ENCODE peak calls at places on chromosomes 12 and 14, in eight cellular contexts. One of them, this sample, is unnamed.

GRCh38 chr12:75632452-75632851 is 121.0 kb upstream of the KRR1 start:
- DNase-seq in NCI-H1417: peak; percentile 69
- DNase-seq in NCI-H345: peak; percentile 70
- DNase-seq in GM23248: no peak
- DNase-seq in T-helper 2 cell: no peak
- DNase-seq in ACHN: no peak
- DNase-seq in BE2C: no peak
- DNase-seq in fibroblast of pulmonary artery: peak; percentile 36
- DNase-seq in this sample: no peak

GRCh38 chr12:57366315-57366714 is 64.5 kb downstream of the R3HDM2 start:
- DNase-seq in GM23248: no peak
- DNase-seq in NCI-H345: no peak
- DNase-seq in ACHN: no peak
- DNase-seq in T-helper 2 cell: no peak
- DNase-seq in BE2C: no peak
- DNase-seq in NCI-H1417: no peak
- DNase-seq in fibroblast of pulmonary artery: no peak
- DNase-seq in this sample: no peak

GRCh38 chr12:5792350-5792749 is 152.7 kb downstream of the ANO2 start:
- DNase-seq in ACHN: no peak
- DNase-seq in fibroblast of pulmonary artery: no peak
- DNase-seq in GM23248: peak; percentile 12
- DNase-seq in NCI-H1417: no peak
- DNase-seq in BE2C: no peak
- DNase-seq in NCI-H345: no peak
- DNase-seq in T-helper 2 cell: no peak
- DNase-seq in this sample: no peak

GRCh38 chr12:132638541-132639408 is 20.2 kb downstream of the P2RX2 start:
- DNase-seq in BE2C: peak; percentile 42
- DNase-seq in NCI-H1417: peak; percentile 29
- DNase-seq in T-helper 2 cell: no peak
- DNase-seq in fibroblast of pulmonary artery: peak; percentile 69
- DNase-seq in ACHN: peak; percentile 47
- DNase-seq in NCI-H345: no peak
- DNase-seq in GM23248: peak; percentile 77
- DNase-seq in this sample: peak; percentile 37

GRCh38 chr12:80712866-80713265 is 3.8 kb upstream of the MYF5 start:
- DNase-seq in GM23248: no peak
- DNase-seq in fibroblast of pulmonary artery: no peak
- DNase-seq in BE2C: no peak
- DNase-seq in NCI-H345: no peak
- DNase-seq in T-helper 2 cell: no peak
- DNase-seq in ACHN: no peak
- DNase-seq in NCI-H1417: peak; percentile 20
- DNase-seq in this sample: no peak

GRCh38 chr12:68405292-68405900 is 73.2 kb upstream of the MDM1 start:
- DNase-seq in fibroblast of pulmonary artery: peak; percentile 65
- DNase-seq in NCI-H345: no peak
- DNase-seq in GM23248: peak; percentile 45
- DNase-seq in BE2C: no peak
- DNase-seq in T-helper 2 cell: no peak
- DNase-seq in ACHN: no peak
- DNase-seq in NCI-H1417: no peak
- DNase-seq in this sample: peak; percentile 84

GRCh38 chr12:91347686-91348085 is 165.1 kb upstream of the DCN start:
- DNase-seq in NCI-H1417: no peak
- DNase-seq in BE2C: no peak
- DNase-seq in fibroblast of pulmonary artery: no peak
- DNase-seq in NCI-H345: no peak
- DNase-seq in ACHN: no peak
- DNase-seq in GM23248: peak; percentile 43
- DNase-seq in T-helper 2 cell: no peak
- DNase-seq in this sample: no peak

GRCh38 chr12:117360222-117360550 is 1.2 kb downstream of the NOS1 start:
- DNase-seq in NCI-H1417: no peak
- DNase-seq in GM23248: no peak
- DNase-seq in ACHN: no peak
- DNase-seq in NCI-H345: no peak
- DNase-seq in BE2C: no peak
- DNase-seq in T-helper 2 cell: no peak
- DNase-seq in fibroblast of pulmonary artery: no peak
- DNase-seq in this sample: no peak

GRCh38 chr12:40222247-40222646 is 2.5 kb upstream of the LRRK2 start:
- DNase-seq in fibroblast of pulmonary artery: peak; percentile 30
- DNase-seq in GM23248: peak; percentile 69
- DNase-seq in T-helper 2 cell: no peak
- DNase-seq in NCI-H1417: no peak
- DNase-seq in ACHN: no peak
- DNase-seq in NCI-H345: no peak
- DNase-seq in BE2C: no peak
- DNase-seq in this sample: no peak

GRCh38 chr12:18429366-18429765 is 168.0 kb downstream of the PIK3C2G start:
- DNase-seq in NCI-H345: no peak
- DNase-seq in GM23248: no peak
- DNase-seq in fibroblast of pulmonary artery: no peak
- DNase-seq in BE2C: no peak
- DNase-seq in NCI-H1417: no peak
- DNase-seq in T-helper 2 cell: no peak
- DNase-seq in ACHN: no peak
- DNase-seq in this sample: no peak

GRCh38 chr14:96309907-96310330 is 53.2 kb downstream of the ATG2B start:
- DNase-seq in fibroblast of pulmonary artery: no peak
- DNase-seq in NCI-H1417: peak; percentile 19
- DNase-seq in GM23248: peak; percentile 6
- DNase-seq in T-helper 2 cell: no peak
- DNase-seq in NCI-H345: no peak
- DNase-seq in ACHN: peak; percentile 75
- DNase-seq in BE2C: peak; percentile 13
- DNase-seq in this sample: peak; percentile 61

GRCh38 chr12:45077259-45077658 is 26.4 kb upstream of the DBX2 start:
- DNase-seq in fibroblast of pulmonary artery: no peak
- DNase-seq in NCI-H345: no peak
- DNase-seq in ACHN: no peak
- DNase-seq in GM23248: no peak
- DNase-seq in T-helper 2 cell: no peak
- DNase-seq in BE2C: no peak
- DNase-seq in NCI-H1417: no peak
- DNase-seq in this sample: no peak

GRCh38 chr12:132741620-132742019 is 20.0 kb downstream of the ANKLE2 start:
- DNase-seq in fibroblast of pulmonary artery: no peak
- DNase-seq in BE2C: no peak
- DNase-seq in T-helper 2 cell: no peak
- DNase-seq in ACHN: no peak
- DNase-seq in GM23248: no peak
- DNase-seq in NCI-H345: no peak
- DNase-seq in NCI-H1417: no peak
- DNase-seq in this sample: no peak

GRCh38 chr12:3757261-3757660 is 4.4 kb upstream of the CRACR2A start:
- DNase-seq in BE2C: no peak
- DNase-seq in NCI-H1417: peak; percentile 64
- DNase-seq in NCI-H345: no peak
- DNase-seq in T-helper 2 cell: no peak
- DNase-seq in GM23248: no peak
- DNase-seq in fibroblast of pulmonary artery: no peak
- DNase-seq in ACHN: no peak
- DNase-seq in this sample: no peak

GRCh38 chr12:42552822-42553221 is 36.7 kb downstream of the PRICKLE1 start:
- DNase-seq in T-helper 2 cell: no peak
- DNase-seq in NCI-H1417: no peak
- DNase-seq in fibroblast of pulmonary artery: no peak
- DNase-seq in NCI-H345: no peak
- DNase-seq in BE2C: no peak
- DNase-seq in ACHN: no peak
- DNase-seq in GM23248: no peak
- DNase-seq in this sample: no peak

GRCh38 chr14:25055998-25056687 is 6.2 kb upstream of the STXBP6 start:
- DNase-seq in T-helper 2 cell: no peak
- DNase-seq in fibroblast of pulmonary artery: no peak
- DNase-seq in BE2C: no peak
- DNase-seq in GM23248: peak; percentile 72
- DNase-seq in ACHN: no peak
- DNase-seq in NCI-H1417: no peak
- DNase-seq in NCI-H345: no peak
- DNase-seq in this sample: no peak

GRCh38 chr12:112665971-112666370 is 125.6 kb upstream of the RPH3A start:
- DNase-seq in NCI-H1417: no peak
- DNase-seq in T-helper 2 cell: no peak
- DNase-seq in fibroblast of pulmonary artery: no peak
- DNase-seq in BE2C: no peak
- DNase-seq in NCI-H345: no peak
- DNase-seq in ACHN: no peak
- DNase-seq in GM23248: no peak
- DNase-seq in this sample: no peak

GRCh38 chr12:123111498-123112165 is 39.3 kb downstream of the PITPNM2 start:
- DNase-seq in BE2C: no peak
- DNase-seq in fibroblast of pulmonary artery: no peak
- DNase-seq in ACHN: no peak
- DNase-seq in NCI-H1417: no peak
- DNase-seq in GM23248: no peak
- DNase-seq in T-helper 2 cell: no peak
- DNase-seq in NCI-H345: no peak
- DNase-seq in this sample: no peak

GRCh38 chr12:119198440-119198839 is 19.7 kb downstream of the HSPB8 start:
- DNase-seq in T-helper 2 cell: no peak
- DNase-seq in ACHN: no peak
- DNase-seq in GM23248: no peak
- DNase-seq in NCI-H1417: no peak
- DNase-seq in fibroblast of pulmonary artery: no peak
- DNase-seq in NCI-H345: no peak
- DNase-seq in BE2C: no peak
- DNase-seq in this sample: no peak

GRCh38 chr12:2172040-2172439 is 119.3 kb downstream of the CACNA1C start:
- DNase-seq in NCI-H345: no peak
- DNase-seq in GM23248: no peak
- DNase-seq in T-helper 2 cell: no peak
- DNase-seq in fibroblast of pulmonary artery: no peak
- DNase-seq in NCI-H1417: peak; percentile 49
- DNase-seq in ACHN: no peak
- DNase-seq in BE2C: no peak
- DNase-seq in this sample: no peak

GRCh38 chr12:132142679-132143327 is 1.3 kb downstream of the DDX51 start:
- DNase-seq in BE2C: no peak
- DNase-seq in GM23248: no peak
- DNase-seq in NCI-H345: no peak
- DNase-seq in ACHN: no peak
- DNase-seq in NCI-H1417: no peak
- DNase-seq in fibroblast of pulmonary artery: no peak
- DNase-seq in T-helper 2 cell: no peak
- DNase-seq in this sample: no peak

GRCh38 chr14:81127785-81128184 is 93.0 kb downstream of the GTF2A1 start:
- DNase-seq in BE2C: no peak
- DNase-seq in NCI-H1417: no peak
- DNase-seq in NCI-H345: no peak
- DNase-seq in GM23248: peak; percentile 49
- DNase-seq in ACHN: no peak
- DNase-seq in T-helper 2 cell: no peak
- DNase-seq in fibroblast of pulmonary artery: peak; percentile 51
- DNase-seq in this sample: no peak

GRCh38 chr12:1474059-1474537 is 120.3 kb downstream of the FBXL14 start:
- DNase-seq in fibroblast of pulmonary artery: peak; percentile 90
- DNase-seq in NCI-H1417: no peak
- DNase-seq in NCI-H345: peak; percentile 56
- DNase-seq in BE2C: no peak
- DNase-seq in ACHN: peak; percentile 100
- DNase-seq in GM23248: peak; percentile 97
- DNase-seq in T-helper 2 cell: no peak
- DNase-seq in this sample: peak; percentile 97

GRCh38 chr12:53231859-53232640 is at the start of gene RARG:
- DNase-seq in NCI-H345: peak; percentile 49
- DNase-seq in ACHN: peak; percentile 83
- DNase-seq in fibroblast of pulmonary artery: peak; percentile 35
- DNase-seq in NCI-H1417: peak; percentile 34
- DNase-seq in GM23248: peak; percentile 87
- DNase-seq in BE2C: peak; percentile 73
- DNase-seq in T-helper 2 cell: peak; percentile 50
- DNase-seq in this sample: no peak

GRCh38 chr12:128337456-128338160 is 70.6 kb downstream of the TMEM132C start:
- DNase-seq in NCI-H345: no peak
- DNase-seq in NCI-H1417: no peak
- DNase-seq in T-helper 2 cell: no peak
- DNase-seq in GM23248: no peak
- DNase-seq in ACHN: no peak
- DNase-seq in BE2C: no peak
- DNase-seq in fibroblast of pulmonary artery: no peak
- DNase-seq in this sample: no peak

GRCh38 chr14:87888136-87888999 is 104.6 kb downstream of the GALC start:
- DNase-seq in NCI-H1417: peak; percentile 17
- DNase-seq in fibroblast of pulmonary artery: peak; percentile 4
- DNase-seq in T-helper 2 cell: no peak
- DNase-seq in BE2C: peak; percentile 54
- DNase-seq in NCI-H345: peak; percentile 7
- DNase-seq in GM23248: peak; percentile 62
- DNase-seq in ACHN: peak; percentile 42
- DNase-seq in this sample: no peak

GRCh38 chr12:4960030-4960429 is 50.3 kb downstream of the KCNA1 start:
- DNase-seq in GM23248: no peak
- DNase-seq in NCI-H345: peak; percentile 83
- DNase-seq in BE2C: no peak
- DNase-seq in fibroblast of pulmonary artery: no peak
- DNase-seq in NCI-H1417: no peak
- DNase-seq in ACHN: no peak
- DNase-seq in T-helper 2 cell: no peak
- DNase-seq in this sample: no peak

GRCh38 chr14:65357091-65357490 is 55.4 kb upstream of the FUT8 start:
- DNase-seq in fibroblast of pulmonary artery: no peak
- DNase-seq in NCI-H1417: peak; percentile 8
- DNase-seq in BE2C: no peak
- DNase-seq in T-helper 2 cell: no peak
- DNase-seq in ACHN: no peak
- DNase-seq in GM23248: no peak
- DNase-seq in NCI-H345: no peak
- DNase-seq in this sample: no peak

GRCh38 chr14:100374270-100374669 is 51.1 kb downstream of the SLC25A47 start:
- DNase-seq in NCI-H345: no peak
- DNase-seq in T-helper 2 cell: no peak
- DNase-seq in fibroblast of pulmonary artery: no peak
- DNase-seq in NCI-H1417: no peak
- DNase-seq in ACHN: no peak
- DNase-seq in BE2C: no peak
- DNase-seq in GM23248: no peak
- DNase-seq in this sample: no peak

GRCh38 chr12:28652239-28652638 is 462.0 kb downstream of the CCDC91 start:
- DNase-seq in fibroblast of pulmonary artery: peak; percentile 51
- DNase-seq in T-helper 2 cell: no peak
- DNase-seq in GM23248: no peak
- DNase-seq in BE2C: no peak
- DNase-seq in ACHN: no peak
- DNase-seq in NCI-H345: no peak
- DNase-seq in NCI-H1417: no peak
- DNase-seq in this sample: no peak